ENCODE peak calls at places on chromosomes 4 and X, in four cellular contexts. One of them, this sample, is unnamed.

GRCh38 chr4:54226399-54227260 is 2.5 kb upstream of the PDGFRA start:
- DNase-seq in breast epithelium: peak; percentile 38
- DNase-seq in suprapubic skin: peak; percentile 87
- DNase-seq in tibial nerve: peak; percentile 66
- DNase-seq in this sample: peak; percentile 66

GRCh38 chr4:109816082-109816442 is 500 bp downstream of the GAR1 start:
- DNase-seq in suprapubic skin: no peak
- DNase-seq in breast epithelium: no peak
- DNase-seq in tibial nerve: no peak
- DNase-seq in this sample: no peak

GRCh38 chr4:15144967-15145295 is 142.7 kb downstream of the CPEB2 start:
- DNase-seq in tibial nerve: no peak
- DNase-seq in breast epithelium: no peak
- DNase-seq in suprapubic skin: no peak
- DNase-seq in this sample: no peak

GRCh38 chr4:78057135-78057599 is at the start of gene FRAS1:
- DNase-seq in breast epithelium: no peak
- DNase-seq in suprapubic skin: peak; percentile 77
- DNase-seq in tibial nerve: no peak
- DNase-seq in this sample: peak; percentile 19

GRCh38 chr4:62490635-62491034 is 1290.5 kb downstream of the ADGRL3 start:
- DNase-seq in tibial nerve: no peak
- DNase-seq in breast epithelium: no peak
- DNase-seq in suprapubic skin: no peak
- DNase-seq in this sample: no peak

GRCh38 chrX:103530540-103530939 is 11.3 kb upstream of the RAB40A start:
- DNase-seq in suprapubic skin: no peak
- DNase-seq in breast epithelium: no peak
- DNase-seq in tibial nerve: no peak
- DNase-seq in this sample: no peak

GRCh38 chr4:104971458-104971857 is 175.2 kb upstream of the TET2 start:
- DNase-seq in breast epithelium: no peak
- DNase-seq in tibial nerve: no peak
- DNase-seq in suprapubic skin: no peak
- DNase-seq in this sample: no peak

GRCh38 chr4:146288188-146288587 is 73.8 kb downstream of the REELD1 start:
- DNase-seq in tibial nerve: no peak
- DNase-seq in breast epithelium: no peak
- DNase-seq in suprapubic skin: no peak
- DNase-seq in this sample: no peak

GRCh38 chr4:108168213-108168671 is 490 bp downstream of the LEF1 start:
- DNase-seq in suprapubic skin: no peak
- DNase-seq in tibial nerve: no peak
- DNase-seq in breast epithelium: no peak
- DNase-seq in this sample: no peak

GRCh38 chr4:16290681-16291420 is 64.6 kb upstream of the TAPT1 start:
- DNase-seq in tibial nerve: no peak
- DNase-seq in suprapubic skin: no peak
- DNase-seq in breast epithelium: no peak
- DNase-seq in this sample: no peak

GRCh38 chr4:10371869-10372471 is 85.3 kb downstream of the ZNF518B start:
- DNase-seq in breast epithelium: no peak
- DNase-seq in tibial nerve: no peak
- DNase-seq in suprapubic skin: no peak
- DNase-seq in this sample: no peak

GRCh38 chr4:101205878-101206277 is 141.4 kb downstream of the PPP3CA start:
- DNase-seq in suprapubic skin: no peak
- DNase-seq in tibial nerve: no peak
- DNase-seq in breast epithelium: no peak
- DNase-seq in this sample: no peak

GRCh38 chr4:152554742-152555141 is 18.9 kb upstream of the FBXW7 start:
- DNase-seq in suprapubic skin: no peak
- DNase-seq in tibial nerve: no peak
- DNase-seq in breast epithelium: no peak
- DNase-seq in this sample: no peak

GRCh38 chrX:152405561-152405960 is 45.6 kb downstream of the GABRA3 start:
- DNase-seq in breast epithelium: no peak
- DNase-seq in suprapubic skin: no peak
- DNase-seq in tibial nerve: no peak
- DNase-seq in this sample: no peak

GRCh38 chr4:152459326-152459725 is 76.6 kb downstream of the FBXW7 start:
- DNase-seq in breast epithelium: no peak
- DNase-seq in suprapubic skin: no peak
- DNase-seq in tibial nerve: no peak
- DNase-seq in this sample: no peak

GRCh38 chrX:125003746-125004446 is 315.8 kb upstream of the TEX13C start:
- DNase-seq in suprapubic skin: no peak
- DNase-seq in tibial nerve: no peak
- DNase-seq in breast epithelium: no peak
- DNase-seq in this sample: no peak

GRCh38 chr4:176840166-176840565 is 47.4 kb upstream of the VEGFC start:
- DNase-seq in tibial nerve: no peak
- DNase-seq in suprapubic skin: no peak
- DNase-seq in breast epithelium: no peak
- DNase-seq in this sample: no peak

GRCh38 chr4:95213361-95213760 is 335.4 kb downstream of the UNC5C start:
- DNase-seq in breast epithelium: no peak
- DNase-seq in suprapubic skin: no peak
- DNase-seq in tibial nerve: no peak
- DNase-seq in this sample: no peak

GRCh38 chr4:3241905-3242304 is 7.1 kb upstream of the MSANTD1 start:
- DNase-seq in suprapubic skin: no peak
- DNase-seq in breast epithelium: no peak
- DNase-seq in tibial nerve: no peak
- DNase-seq in this sample: no peak

GRCh38 chrX:64152857-64153256 is 52.7 kb downstream of the AMER1 start:
- DNase-seq in suprapubic skin: no peak
- DNase-seq in tibial nerve: no peak
- DNase-seq in breast epithelium: no peak
- DNase-seq in this sample: no peak
- H3K4me3 ChIP-seq in suprapubic skin: no peak overlapping the region
- H3K4me3 ChIP-seq in tibial nerve: no peak overlapping the region
- H3K4me3 ChIP-seq in breast epithelium: no peak overlapping the region
- H3K4me3 ChIP-seq in this sample: no peak overlapping the region

GRCh38 chrX:53550756-53551463 is 116.7 kb upstream of the HSD17B10 start:
- DNase-seq in tibial nerve: no peak
- DNase-seq in suprapubic skin: no peak
- DNase-seq in breast epithelium: no peak
- DNase-seq in this sample: no peak
- H3K36me3 ChIP-seq in tibial nerve: peaks cover 100% of the 10 kb centered on the region
- H3K36me3 ChIP-seq in suprapubic skin: peaks cover 94% of the 10 kb centered on the region
- H3K36me3 ChIP-seq in breast epithelium: no peaks in the 10 kb centered on the region
- H3K36me3 ChIP-seq in this sample: no peaks in the 10 kb centered on the region

DNA sequence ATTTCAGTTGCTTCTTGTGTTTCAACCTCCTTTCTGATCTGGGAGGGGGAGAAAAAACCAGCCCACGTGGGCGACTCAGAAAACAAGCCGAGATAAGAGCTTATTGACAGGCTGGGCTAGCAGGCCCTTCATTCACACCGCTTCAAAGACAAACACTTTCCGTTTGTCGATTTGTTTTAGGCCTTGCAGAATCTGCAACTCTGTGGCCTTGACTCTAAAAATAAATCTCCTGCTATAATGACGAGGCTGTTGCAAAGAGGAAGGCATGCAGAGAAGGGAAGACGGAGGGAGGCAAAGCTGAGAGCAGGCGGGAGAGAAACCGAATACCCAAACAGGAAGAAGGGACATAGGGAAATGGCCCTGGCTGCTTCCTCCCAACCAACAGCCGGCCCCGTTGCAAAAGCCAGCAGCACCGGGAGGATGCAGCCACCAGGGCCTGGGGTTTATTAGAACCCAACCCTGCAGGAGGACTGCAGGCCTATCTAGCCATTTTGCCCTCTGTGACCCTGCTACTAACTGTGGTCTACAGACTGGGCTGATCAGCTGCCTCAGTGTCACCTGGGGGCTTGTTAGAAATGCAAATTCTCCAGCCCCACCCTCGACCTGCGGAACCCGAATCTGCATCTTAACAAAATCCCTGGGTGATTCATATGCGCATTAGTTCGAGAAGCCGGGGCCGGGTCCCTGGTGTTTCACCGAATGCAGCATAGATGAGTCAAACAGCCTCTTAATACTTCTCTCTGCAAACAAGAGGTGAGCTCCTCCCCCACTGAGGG is 325.5 kb downstream of the BCOR start:
- DNase-seq in suprapubic skin: no peak
- DNase-seq in breast epithelium: no peak
- DNase-seq in tibial nerve: no peak
- DNase-seq in this sample: peak; percentile 24
- TF ChIP-seq POLR2A in suprapubic skin: no peak
- TF ChIP-seq POLR2A in breast epithelium: no peak
- TF ChIP-seq POLR2A in tibial nerve: no peak
- TF ChIP-seq POLR2A in this sample: no peak

GRCh38 chr4:128525387-128525786 is 237.8 kb upstream of the PGRMC2 start:
- DNase-seq in breast epithelium: no peak
- DNase-seq in suprapubic skin: no peak
- DNase-seq in tibial nerve: no peak
- DNase-seq in this sample: no peak
- H3K4me3 ChIP-seq in breast epithelium: no peak overlapping the region
- H3K4me3 ChIP-seq in suprapubic skin: no peak overlapping the region
- H3K4me3 ChIP-seq in tibial nerve: no peak overlapping the region
- H3K4me3 ChIP-seq in this sample: no peak overlapping the region

GRCh38 chr4:75980576-75980975 is 10.2 kb downstream of the SDAD1 start:
- DNase-seq in tibial nerve: no peak
- DNase-seq in breast epithelium: no peak
- DNase-seq in suprapubic skin: no peak
- DNase-seq in this sample: no peak

GRCh38 chr4:75990129-75990528 is 616 bp downstream of the SDAD1 start:
- DNase-seq in suprapubic skin: no peak
- DNase-seq in tibial nerve: no peak
- DNase-seq in breast epithelium: no peak
- DNase-seq in this sample: no peak

DNA sequence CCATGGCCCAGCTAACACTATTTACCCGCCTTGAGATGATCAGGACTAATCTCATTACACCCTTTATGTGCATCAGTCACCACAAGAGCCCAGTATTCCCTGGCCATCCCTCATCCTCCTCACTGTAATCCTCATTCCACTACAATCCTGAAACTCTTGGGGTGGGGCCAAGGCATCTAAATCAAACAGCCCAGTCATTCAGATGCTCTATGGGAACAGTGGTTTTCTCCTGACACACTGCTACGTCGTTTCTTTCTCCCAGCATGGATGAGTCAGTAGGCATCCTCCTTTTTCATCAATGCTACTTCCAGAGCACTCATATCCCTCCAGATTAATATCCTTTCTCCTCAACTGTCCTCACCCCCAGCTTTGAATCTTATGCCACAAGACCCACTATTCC is 5.6 kb downstream of the SDAD1 start:
- DNase-seq in breast epithelium: no peak
- DNase-seq in tibial nerve: no peak
- DNase-seq in suprapubic skin: no peak
- DNase-seq in this sample: no peak
- H3K36me3 ChIP-seq in breast epithelium: peaks cover 7% of the 10 kb centered on the region
- H3K36me3 ChIP-seq in tibial nerve: peaks cover 22% of the 10 kb centered on the region
- H3K36me3 ChIP-seq in suprapubic skin: peaks cover 19% of the 10 kb centered on the region
- H3K36me3 ChIP-seq in this sample: peaks cover 21% of the 10 kb centered on the region

GRCh38 chrX:48539345-48540014 is at the start of gene TBC1D25:
- DNase-seq in tibial nerve: peak; percentile 94
- DNase-seq in breast epithelium: peak; percentile 98
- DNase-seq in suprapubic skin: peak; percentile 97
- DNase-seq in this sample: peak; percentile 97
- TF ChIP-seq POLR2A in tibial nerve: no peak
- TF ChIP-seq POLR2A in breast epithelium: no peak
- TF ChIP-seq POLR2A in suprapubic skin: no peak
- TF ChIP-seq POLR2A in this sample: peak; percentile 34

GRCh38 chr4:131054489-131055019 is 1958.6 kb downstream of the C4orf33 start:
- DNase-seq in tibial nerve: no peak
- DNase-seq in breast epithelium: no peak
- DNase-seq in suprapubic skin: no peak
- DNase-seq in this sample: no peak
- H3K4me3 ChIP-seq in tibial nerve: no peak overlapping the region
- H3K4me3 ChIP-seq in breast epithelium: no peak overlapping the region
- H3K4me3 ChIP-seq in suprapubic skin: no peak overlapping the region
- H3K4me3 ChIP-seq in this sample: no peak overlapping the region